ENCODE peak calls at places on chromosomes 16 and 17, in eight cellular contexts. One of them, this sample, is unnamed.

GRCh38 chr17:29376667-29377268 is 13.4 kb upstream of the TAOK1 start:
- DNase-seq in CD8-positive, alpha-beta memory T cell: no peak
- DNase-seq in hepatocyte: peak; percentile 75
- DNase-seq in psoas muscle: no peak
- DNase-seq in colonic mucosa: no peak
- DNase-seq in right atrium auricular region: peak; percentile 59
- DNase-seq in lung: no peak
- DNase-seq in cardiac muscle cell: peak; percentile 56
- DNase-seq in this sample: peak; percentile 53

GRCh38 chr16:5604770-5605169 is 507.2 kb upstream of the EEF2KMT start:
- DNase-seq in CD8-positive, alpha-beta memory T cell: no peak
- DNase-seq in hepatocyte: peak; percentile 48
- DNase-seq in psoas muscle: no peak
- DNase-seq in colonic mucosa: peak; percentile 18
- DNase-seq in right atrium auricular region: no peak
- DNase-seq in lung: no peak
- DNase-seq in cardiac muscle cell: peak; percentile 51
- DNase-seq in this sample: no peak

GRCh38 chr17:27218719-27219488 is 75.0 kb upstream of the WSB1 start:
- DNase-seq in CD8-positive, alpha-beta memory T cell: no peak
- DNase-seq in hepatocyte: no peak
- DNase-seq in psoas muscle: no peak
- DNase-seq in colonic mucosa: no peak
- DNase-seq in right atrium auricular region: no peak
- DNase-seq in lung: no peak
- DNase-seq in cardiac muscle cell: no peak
- DNase-seq in this sample: no peak

GRCh38 chr17:81064746-81065475 is 30.0 kb downstream of the BAIAP2 start:
- DNase-seq in CD8-positive, alpha-beta memory T cell: no peak
- DNase-seq in hepatocyte: peak; percentile 75
- DNase-seq in psoas muscle: no peak
- DNase-seq in colonic mucosa: no peak
- DNase-seq in right atrium auricular region: no peak
- DNase-seq in lung: no peak
- DNase-seq in cardiac muscle cell: no peak
- DNase-seq in this sample: no peak

GRCh38 chr16:69325784-69326171 is 4.6 kb downstream of the PDF start:
- DNase-seq in CD8-positive, alpha-beta memory T cell: no peak
- DNase-seq in hepatocyte: no peak
- DNase-seq in psoas muscle: no peak
- DNase-seq in colonic mucosa: no peak
- DNase-seq in right atrium auricular region: no peak
- DNase-seq in lung: no peak
- DNase-seq in cardiac muscle cell: no peak
- DNase-seq in this sample: peak; percentile 11

GRCh38 chr17:83199500-83200201 is 120.2 kb downstream of the METRNL start:
- DNase-seq in CD8-positive, alpha-beta memory T cell: peak; percentile 29
- DNase-seq in hepatocyte: no peak
- DNase-seq in psoas muscle: peak; percentile 78
- DNase-seq in colonic mucosa: no peak
- DNase-seq in right atrium auricular region: no peak
- DNase-seq in lung: peak; percentile 57
- DNase-seq in cardiac muscle cell: no peak
- DNase-seq in this sample: peak; percentile 34

GRCh38 chr16:27676807-27677206 is 126.9 kb downstream of the KATNIP start:
- DNase-seq in CD8-positive, alpha-beta memory T cell: no peak
- DNase-seq in hepatocyte: no peak
- DNase-seq in psoas muscle: no peak
- DNase-seq in colonic mucosa: no peak
- DNase-seq in right atrium auricular region: no peak
- DNase-seq in lung: no peak
- DNase-seq in cardiac muscle cell: no peak
- DNase-seq in this sample: no peak

GRCh38 chr16:84603115-84603816 is 14.6 kb downstream of the COTL1 start:
- DNase-seq in CD8-positive, alpha-beta memory T cell: no peak
- DNase-seq in hepatocyte: peak; percentile 61
- DNase-seq in psoas muscle: peak; percentile 93
- DNase-seq in colonic mucosa: peak; percentile 60
- DNase-seq in right atrium auricular region: peak; percentile 97
- DNase-seq in lung: peak; percentile 76
- DNase-seq in cardiac muscle cell: no peak
- DNase-seq in this sample: peak; percentile 44

GRCh38 chr17:41914358-41914766 is 4.4 kb downstream of the ACLY start:
- DNase-seq in CD8-positive, alpha-beta memory T cell: no peak
- DNase-seq in hepatocyte: peak; percentile 48
- DNase-seq in psoas muscle: no peak
- DNase-seq in colonic mucosa: no peak
- DNase-seq in right atrium auricular region: no peak
- DNase-seq in lung: no peak
- DNase-seq in cardiac muscle cell: no peak
- DNase-seq in this sample: peak; percentile 49

GRCh38 chr17:75830168-75831031 is 13.8 kb downstream of the UNC13D start:
- DNase-seq in CD8-positive, alpha-beta memory T cell: no peak
- DNase-seq in hepatocyte: no peak
- DNase-seq in psoas muscle: no peak
- DNase-seq in colonic mucosa: peak; percentile 64
- DNase-seq in right atrium auricular region: no peak
- DNase-seq in lung: no peak
- DNase-seq in cardiac muscle cell: peak; percentile 51
- DNase-seq in this sample: no peak

DNA sequence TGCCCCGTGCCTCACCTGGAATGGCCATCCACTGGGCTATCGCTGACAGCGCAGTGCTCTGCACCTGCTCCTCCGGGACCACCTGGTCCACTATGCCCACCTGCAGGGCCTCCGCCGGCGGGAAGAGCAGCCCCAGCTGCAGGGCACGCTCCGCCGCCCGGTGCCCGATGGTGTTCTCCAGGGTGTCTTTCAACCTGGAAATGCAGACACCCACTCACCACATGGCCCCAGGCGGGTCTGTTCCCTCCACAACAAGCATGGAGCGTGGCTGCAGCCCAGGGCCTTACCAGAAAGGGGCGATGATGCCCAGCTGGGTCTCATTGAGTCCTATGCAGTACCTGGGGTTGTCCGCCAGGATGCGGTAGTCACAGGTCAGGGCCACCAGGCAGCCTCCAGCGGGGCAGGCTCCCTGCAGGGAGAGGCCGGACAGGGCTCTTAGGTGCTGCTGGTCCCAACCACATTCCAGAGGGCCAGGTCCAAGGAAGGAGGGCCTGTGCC is 6.8 kb downstream of the DNASE1L2 start:
- DNase-seq in CD8-positive, alpha-beta memory T cell: no peak
- DNase-seq in hepatocyte: no peak
- DNase-seq in psoas muscle: no peak
- DNase-seq in colonic mucosa: no peak
- DNase-seq in right atrium auricular region: no peak
- DNase-seq in lung: no peak
- DNase-seq in cardiac muscle cell: no peak
- DNase-seq in this sample: no peak
- H3K27ac ChIP-seq in CD8-positive, alpha-beta memory T cell: no peak overlapping the region
- H3K27ac ChIP-seq in hepatocyte: no peak overlapping the region
- H3K27ac ChIP-seq in psoas muscle: no peak overlapping the region
- H3K27ac ChIP-seq in colonic mucosa: no peak overlapping the region
- H3K27ac ChIP-seq in right atrium auricular region: no peak overlapping the region
- H3K27ac ChIP-seq in lung: no peak overlapping the region
- H3K27ac ChIP-seq in cardiac muscle cell: no peak overlapping the region
- H3K27ac ChIP-seq in this sample: no peak overlapping the region

DNA sequence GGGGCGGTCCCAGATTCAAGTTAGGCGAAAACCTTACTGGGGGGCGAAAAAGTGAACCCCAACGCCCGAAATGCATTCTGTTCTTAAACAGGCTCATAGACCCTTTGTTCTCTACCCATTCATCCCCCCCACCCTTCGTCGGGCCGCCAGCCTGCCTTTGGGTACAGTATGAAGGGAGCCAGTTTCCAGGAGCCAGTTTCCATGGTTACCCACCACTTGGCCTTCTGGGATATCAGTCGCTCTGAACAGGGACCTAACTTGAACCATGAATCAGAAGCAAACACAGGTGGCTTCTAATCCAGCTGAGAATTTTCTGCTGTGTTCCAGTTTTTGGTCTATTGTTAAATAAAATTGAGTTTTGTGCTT is 532 bp downstream of the DHX40 start:
- DNase-seq in CD8-positive, alpha-beta memory T cell: peak; percentile 60
- DNase-seq in hepatocyte: peak; percentile 89
- DNase-seq in psoas muscle: peak; percentile 56
- DNase-seq in colonic mucosa: peak; percentile 75
- DNase-seq in right atrium auricular region: no peak
- DNase-seq in lung: peak; percentile 60
- DNase-seq in cardiac muscle cell: peak; percentile 77
- DNase-seq in this sample: peak; percentile 86
- H3K36me3 ChIP-seq in CD8-positive, alpha-beta memory T cell: peaks cover 3% of the 10 kb centered on the region
- H3K36me3 ChIP-seq in hepatocyte: no peaks in the 10 kb centered on the region
- H3K36me3 ChIP-seq in psoas muscle: peaks cover 22% of the 10 kb centered on the region
- H3K36me3 ChIP-seq in colonic mucosa: no peaks in the 10 kb centered on the region
- H3K36me3 ChIP-seq in right atrium auricular region: no peaks in the 10 kb centered on the region
- H3K36me3 ChIP-seq in lung: peaks cover 2% of the 10 kb centered on the region
- H3K36me3 ChIP-seq in cardiac muscle cell: no peaks in the 10 kb centered on the region
- H3K36me3 ChIP-seq in this sample: no peaks in the 10 kb centered on the region

GRCh38 chr16:63652091-63652490 is 1469.8 kb downstream of the CDH11 start:
- DNase-seq in CD8-positive, alpha-beta memory T cell: no peak
- DNase-seq in hepatocyte: no peak
- DNase-seq in psoas muscle: no peak
- DNase-seq in colonic mucosa: no peak
- DNase-seq in right atrium auricular region: no peak
- DNase-seq in lung: no peak
- DNase-seq in cardiac muscle cell: no peak
- DNase-seq in this sample: no peak
- H3K27ac ChIP-seq in CD8-positive, alpha-beta memory T cell: no peak overlapping the region
- H3K27ac ChIP-seq in hepatocyte: no peak overlapping the region
- H3K27ac ChIP-seq in psoas muscle: no peak overlapping the region
- H3K27ac ChIP-seq in colonic mucosa: no peak overlapping the region
- H3K27ac ChIP-seq in right atrium auricular region: no peak overlapping the region
- H3K27ac ChIP-seq in lung: no peak overlapping the region
- H3K27ac ChIP-seq in cardiac muscle cell: no peak overlapping the region
- H3K27ac ChIP-seq in this sample: no peak overlapping the region

DNA sequence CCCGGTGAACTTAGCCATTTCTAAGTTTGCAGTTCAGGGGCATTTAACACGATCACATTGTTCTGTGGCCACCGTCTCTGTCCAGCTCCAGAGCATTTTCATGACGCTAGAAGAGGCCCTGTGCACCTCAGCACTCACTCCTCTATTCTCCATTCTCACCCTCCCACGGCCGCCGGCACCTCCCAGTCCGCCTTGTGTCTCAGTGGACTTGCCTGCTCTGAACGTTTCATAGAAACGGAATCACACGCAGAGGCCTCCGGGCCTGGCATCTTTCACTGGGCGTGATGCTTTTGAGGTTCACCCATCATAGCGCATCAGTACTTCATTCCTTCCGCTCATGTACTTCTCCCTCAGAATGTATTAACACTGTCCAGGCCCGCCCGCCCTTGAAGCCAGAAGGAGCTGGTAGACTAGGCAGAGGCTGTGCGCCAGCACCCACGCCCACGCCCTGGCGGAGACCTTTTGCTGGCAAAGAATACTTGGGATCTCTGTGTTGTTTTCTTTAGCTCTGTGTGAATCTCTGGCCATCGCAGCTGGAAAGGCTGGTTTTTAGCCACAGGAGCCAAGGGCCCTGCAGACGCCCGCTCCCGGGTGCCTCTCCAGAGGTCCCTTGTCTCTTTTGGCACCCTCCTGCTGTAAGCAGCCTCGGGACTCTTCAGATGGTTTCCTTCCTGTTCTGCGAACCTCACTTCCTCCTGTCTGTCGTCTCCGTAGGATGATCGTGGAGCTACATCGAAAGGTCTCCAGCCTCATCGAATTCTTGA is 23.4 kb upstream of the JPT2 start:
- DNase-seq in CD8-positive, alpha-beta memory T cell: no peak
- DNase-seq in hepatocyte: no peak
- DNase-seq in psoas muscle: no peak
- DNase-seq in colonic mucosa: no peak
- DNase-seq in right atrium auricular region: no peak
- DNase-seq in lung: no peak
- DNase-seq in cardiac muscle cell: no peak
- DNase-seq in this sample: peak; percentile 68
- H3K36me3 ChIP-seq in CD8-positive, alpha-beta memory T cell: peaks cover 22% of the 10 kb centered on the region
- H3K36me3 ChIP-seq in hepatocyte: no peaks in the 10 kb centered on the region
- H3K36me3 ChIP-seq in psoas muscle: peaks cover 82% of the 10 kb centered on the region
- H3K36me3 ChIP-seq in colonic mucosa: peaks cover 10% of the 10 kb centered on the region
- H3K36me3 ChIP-seq in right atrium auricular region: peaks cover 63% of the 10 kb centered on the region
- H3K36me3 ChIP-seq in lung: peaks cover 64% of the 10 kb centered on the region
- H3K36me3 ChIP-seq in cardiac muscle cell: peaks cover 38% of the 10 kb centered on the region
- H3K36me3 ChIP-seq in this sample: no peaks in the 10 kb centered on the region

This sample was measured in testis.